ENCODE peak calls at places on chromosome 21, in seven cellular contexts. V, I, G, B, W, H and F are unnamed samples. For H3K36me3, the result is how much of the 10 kb centered on the place peaks cover.

GRCh38 chr21:32757804-32758203 is 13.8 kb downstream of the PAXBP1 start:
- DNase-seq in B (no peak), H (no peak), I (no peak), G (no peak), W (no peak), V (no peak), F (no peak)

GRCh38 chr21:17819878-17820232 is 699 bp upstream of the C21orf91 start:
- DNase-seq in H (no peak), V (no peak), B (no peak), W (no peak), I (no peak), G (no peak), F (peak)

GRCh38 chr21:45405819-45406762 is 1.1 kb downstream of the COL18A1 start:
- DNase-seq in B (no peak), W (peak), I (peak), G (no peak), V (no peak), H (peak), F (no peak)

GRCh38 chr21:45359451-45360217 is 45.3 kb upstream of the COL18A1 start:
- DNase-seq in H (no peak), I (no peak), B (no peak), W (peak), V (no peak), G (no peak), F (no peak)

GRCh38 chr21:21002137-21002536 is 3.9 kb downstream of the NCAM2 start:
- DNase-seq in I (no peak), H (no peak), W (no peak), G (no peak), B (no peak), V (no peak), F (no peak)

GRCh38 chr21:45478115-45478801 is 64.0 kb downstream of the SLC19A1 start:
- DNase-seq in B (peak), W (peak), H (no peak), V (no peak), G (peak), I (peak), F (peak)

GRCh38 chr21:43858806-43859648 is 6.0 kb upstream of the AGPAT3 start:
- DNase-seq in B (no peak), W (no peak), V (no peak), I (no peak), G (no peak), H (no peak), F (no peak)

GRCh38 chr21:33642896-33643657 is 776 bp downstream of the ITSN1 start:
- DNase-seq in B (peak), V (no peak), I (peak), H (peak), W (peak), G (peak), F (no peak)

DNA sequence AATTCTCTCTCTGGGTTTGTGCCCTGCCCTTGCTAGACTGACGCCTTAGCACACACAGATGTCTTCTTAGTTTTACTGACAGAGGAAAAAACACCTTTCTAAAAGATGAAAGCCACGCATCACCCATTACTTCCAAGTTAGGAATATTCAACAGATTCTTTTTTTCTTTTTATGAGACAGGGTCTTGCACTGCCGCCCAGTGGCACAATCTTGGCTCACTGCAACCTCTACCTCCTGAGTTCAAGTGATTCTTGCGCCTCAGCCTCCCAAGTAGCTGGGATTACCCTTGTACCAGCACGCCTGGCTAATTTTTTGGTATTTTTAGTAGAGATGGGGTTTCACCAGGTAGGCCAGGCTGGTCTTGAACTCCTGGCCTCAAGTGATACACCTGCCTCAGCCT is 169.2 kb downstream of the APP start:
- DNase-seq in W (no peak), I (no peak), B (no peak), V (no peak), H (no peak), G (no peak), F (no peak)
- TF ChIP-seq CTCF in W (no peak), I (no peak), B (no peak), V (no peak), H (no peak), G (no peak), F (no peak)

GRCh38 chr21:42561742-42562141 is 48.1 kb downstream of the SLC37A1 start:
- DNase-seq in G (no peak), I (no peak), B (peak), H (peak), V (peak), W (peak), F (no peak)
- H3K36me3 ChIP-seq in G (half or more), I (half or more), B (under half), H (under half), V (under half), W (half or more), F (under half)

GRCh38 chr21:15128267-15128666 is 63.5 kb upstream of the NRIP1 start:
- DNase-seq in G (no peak), W (no peak), I (no peak), H (no peak), V (no peak), B (no peak), F (no peak)
- H3K4me3 ChIP-seq in G (no peak), W (no peak), I (no peak), H (no peak), V (no peak), B (no peak), F (no peak)

DNA sequence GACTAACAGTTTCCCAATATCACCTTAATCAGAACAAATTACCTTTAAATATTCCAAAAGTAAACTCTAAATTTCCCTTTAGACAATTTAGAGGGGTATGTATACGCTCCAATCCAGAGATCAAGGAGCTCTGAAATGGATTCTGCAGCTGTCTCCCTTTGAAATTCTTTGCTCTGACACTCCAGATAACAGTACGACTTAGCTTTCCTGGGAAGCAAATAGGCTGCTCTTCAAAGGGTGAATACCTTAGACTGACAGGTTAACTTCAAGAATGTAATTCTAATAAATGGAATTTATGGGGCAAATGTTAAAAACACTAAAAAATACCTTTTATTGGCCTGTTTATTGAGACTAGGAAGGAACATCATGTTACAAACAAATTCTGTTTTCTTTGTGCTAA is 357.2 kb downstream of the USP25 start:
- DNase-seq in G (no peak), W (no peak), B (no peak), I (no peak), V (no peak), H (no peak), F (no peak)
- TF ChIP-seq CTCF in G (no peak), W (no peak), B (no peak), I (no peak), V (no peak), H (no peak), F (no peak)

DNA sequence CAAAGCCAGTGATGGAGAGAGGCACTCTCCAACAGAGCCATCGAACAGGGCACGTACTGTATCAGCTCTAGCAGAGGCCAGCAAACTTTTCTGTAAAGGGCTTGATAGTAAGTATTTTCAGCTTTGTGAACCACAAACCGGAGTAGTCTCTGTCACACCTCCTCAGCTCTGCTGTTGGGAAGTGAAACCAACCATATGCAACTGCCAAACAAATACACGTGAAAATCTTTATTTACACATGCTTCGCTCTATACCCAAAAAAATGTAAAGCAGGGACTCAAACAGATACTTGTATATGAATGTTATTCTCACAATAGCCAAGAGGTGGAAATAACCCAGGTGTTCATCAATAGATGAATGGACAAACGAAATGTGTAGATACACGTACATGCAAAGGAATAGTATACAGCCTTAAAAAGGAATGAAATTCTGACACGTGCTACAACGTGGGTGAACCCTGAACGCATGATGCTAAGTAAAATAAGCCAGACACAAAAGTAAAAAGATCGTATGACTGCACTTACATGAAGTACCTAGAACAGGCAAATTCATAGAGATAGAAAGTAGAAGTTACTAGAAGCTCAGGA is 39.0 kb downstream of the SETD4 start:
- DNase-seq in H (no peak), B (no peak), W (no peak), V (peak), G (no peak), I (no peak), F (no peak)
- H3K36me3 ChIP-seq in H (under half), B (under half), W (under half), V (under half), G (under half), I (under half), F (under half)

GRCh38 chr21:39452207-39452964 is 616 bp downstream of the SH3BGR start:
- DNase-seq in W (no peak), B (no peak), I (no peak), H (no peak), V (no peak), G (no peak), F (no peak)
- H3K4me3 ChIP-seq in W (peak), B (no peak), I (peak), H (peak), V (no peak), G (peak), F (peak)

GRCh38 chr21:26683996-26684395 is 110.9 kb upstream of the CYYR1 start:
- DNase-seq in I (no peak), W (no peak), H (no peak), V (no peak), B (no peak), G (no peak), F (no peak)
- TF ChIP-seq CTCF in I (no peak), W (no peak), H (no peak), V (no peak), B (no peak), G (no peak), F (no peak)

GRCh38 chr21:46554431-46555224 is 50.3 kb downstream of the S100B start:
- DNase-seq in B (no peak), H (no peak), V (no peak), W (peak), I (no peak), G (no peak), F (no peak)
- H3K36me3 ChIP-seq in B (under half), H (half or more), V (under half), W (half or more), I (half or more), G (half or more), F (under half)